ENCODE peak calls at places on chromosomes 16 and 17, in ten cellular contexts. Q, Z, X, C, S, Y, I, O, P and M are unnamed samples.

GRCh38 chr16:30949655-30950515 is 1.0 kb downstream of the ORAI3 start:
- DNase-seq in C (peak), Y (peak), S (no peak), O (peak), Z (no peak), Q (no peak), I (peak), P (peak), X (no peak), M (peak)

GRCh38 chr17:44191941-44192496 is 5.2 kb downstream of the TMUB2 start:
- DNase-seq in P (no peak), O (no peak), S (no peak), Z (no peak), Y (no peak), X (no peak), I (peak), C (no peak), Q (no peak), M (no peak)

GRCh38 chr17:70165383-70165782 is 3.9 kb upstream of the KCNJ2 start:
- DNase-seq in Y (no peak), I (no peak), Z (no peak), P (no peak), O (no peak), X (no peak), C (no peak), Q (no peak), S (no peak), M (no peak)

GRCh38 chr16:23282508-23282907 is 19.6 kb upstream of the SCNN1B start:
- DNase-seq in P (no peak), C (no peak), S (no peak), I (no peak), O (no peak), Q (no peak), Z (no peak), X (no peak), Y (no peak), M (no peak)

GRCh38 chr17:4331614-4332013 is 34.9 kb downstream of the UBE2G1 start:
- DNase-seq in Q (no peak), P (no peak), O (no peak), I (no peak), C (no peak), Y (no peak), X (no peak), Z (no peak), S (no peak), M (no peak)

GRCh38 chr17:58452738-58453137 is 35.4 kb upstream of the RNF43 start:
- DNase-seq in Q (no peak), Y (no peak), P (peak), C (no peak), X (no peak), O (no peak), Z (no peak), I (no peak), S (no peak), M (no peak)

GRCh38 chr17:36182176-36183000 is 6.0 kb upstream of the TBC1D3B start:
- DNase-seq in O (no peak), X (no peak), I (no peak), P (no peak), S (no peak), Z (no peak), Y (no peak), C (no peak), Q (no peak), M (no peak)

GRCh38 chr16:20676268-20676828 is 21.1 kb downstream of the ACSM1 start:
- DNase-seq in X (peak), O (peak), C (no peak), Z (no peak), Y (no peak), Q (no peak), S (no peak), I (no peak), P (no peak), M (no peak)

GRCh38 chr17:1010086-1010450 is 13.1 kb downstream of the TIMM22 start:
- DNase-seq in P (no peak), O (no peak), Z (no peak), C (no peak), Y (no peak), I (no peak), S (no peak), X (no peak), Q (no peak), M (no peak)

GRCh38 chr16:56903866-56904265 is 28.1 kb upstream of the HERPUD1 start:
- DNase-seq in I (no peak), C (no peak), Q (no peak), X (no peak), S (no peak), Z (no peak), Y (no peak), O (no peak), P (no peak), M (no peak)

GRCh38 chr16:27364493-27365141 is 37.4 kb upstream of the IL21R start:
- DNase-seq in S (no peak), C (peak), I (peak), X (no peak), O (no peak), Y (no peak), Z (no peak), Q (no peak), P (peak), M (peak)

GRCh38 chr16:3304370-3304769 is 860 bp downstream of the TIGD7 start:
- DNase-seq in S (no peak), Y (no peak), O (no peak), Z (no peak), X (no peak), I (no peak), C (no peak), Q (no peak), P (no peak), M (no peak)

GRCh38 chr17:63035271-63035670 is 69.2 kb downstream of the TANC2 start:
- DNase-seq in C (no peak), Y (peak), Z (no peak), P (peak), S (no peak), Q (no peak), O (peak), I (no peak), X (no peak), M (no peak)

GRCh38 chr16:1979271-1980025 is 1.8 kb downstream of the NOXO1 start:
- DNase-seq in Q (no peak), I (peak), C (no peak), Z (peak), S (no peak), P (peak), O (no peak), X (peak), Y (no peak), M (no peak)

GRCh38 chr16:84478172-84478948 is 26.1 kb downstream of the MEAK7 start:
- DNase-seq in S (no peak), I (no peak), Q (no peak), Y (peak), Z (no peak), P (peak), O (peak), C (no peak), X (no peak), M (no peak)

GRCh38 chr16:72927199-72928088 is 120.5 kb downstream of the ZFHX3 start:
- DNase-seq in Z (peak), I (peak), S (no peak), Y (peak), X (peak), P (peak), O (peak), Q (no peak), C (peak), M (peak)

GRCh38 chr16:64211306-64211705 is 910.6 kb downstream of the CDH11 start:
- DNase-seq in I (no peak), O (no peak), Q (no peak), C (no peak), S (no peak), Z (no peak), X (no peak), Y (no peak), P (no peak), M (no peak)

GRCh38 chr17:74330446-74330845 is 4.4 kb downstream of the KIF19 start:
- DNase-seq in Z (no peak), Q (no peak), Y (no peak), O (no peak), P (no peak), X (no peak), I (no peak), C (no peak), S (no peak), M (no peak)

GRCh38 chr16:68724797-68725196 is 12.3 kb upstream of the CDH1 start:
- DNase-seq in P (no peak), C (no peak), X (no peak), O (no peak), Y (no peak), Q (no peak), I (no peak), Z (no peak), S (no peak), M (no peak)

GRCh38 chr16:70610273-70611223 is 35.8 kb upstream of the IL34 start:
- DNase-seq in I (peak), S (no peak), Z (no peak), X (no peak), P (no peak), Q (no peak), O (no peak), C (no peak), Y (no peak), M (no peak)

GRCh38 chr17:2438823-2439222 is 38.0 kb upstream of the MNT start:
- DNase-seq in I (no peak), O (no peak), C (no peak), Z (no peak), X (no peak), S (no peak), Q (no peak), Y (peak), P (no peak), M (no peak)

GRCh38 chr17:31490991-31491793 is 99.7 kb downstream of the RAB11FIP4 start:
- DNase-seq in O (no peak), C (no peak), Z (no peak), Q (no peak), Y (no peak), X (no peak), S (no peak), I (no peak), P (no peak), M (no peak)

GRCh38 chr17:57420674-57421392 is 164.5 kb downstream of the MSI2 start:
- DNase-seq in I (no peak), C (no peak), X (peak), S (no peak), P (no peak), Q (no peak), O (no peak), Z (no peak), Y (no peak), M (peak)

GRCh38 chr16:3135120-3135715 is 389 bp downstream of the ZNF213 start:
- DNase-seq in C (no peak), Y (no peak), Q (no peak), I (no peak), O (no peak), S (no peak), X (peak), P (no peak), Z (no peak), M (no peak)

GRCh38 chr16:53821487-53821886 is 117.5 kb downstream of the FTO start:
- DNase-seq in O (peak), S (no peak), Y (peak), Q (no peak), I (no peak), X (no peak), P (peak), C (no peak), Z (no peak), M (no peak)

GRCh38 chr16:50632927-50633800 is 47.9 kb downstream of the SNX20 start:
- DNase-seq in P (no peak), Q (no peak), X (no peak), S (no peak), Y (no peak), Z (no peak), O (no peak), I (no peak), C (no peak), M (no peak)

GRCh38 chr17:21513012-21513570 is 136.9 kb downstream of the KCNJ12 start:
- DNase-seq in Q (peak), I (peak), Z (peak), O (peak), X (peak), Y (peak), C (peak), P (peak), S (peak), M (peak)

GRCh38 chr16:85699628-85700027 is 10.9 kb upstream of the GINS2 start:
- DNase-seq in P (peak), Z (no peak), Q (no peak), Y (no peak), X (no peak), S (no peak), C (no peak), I (peak), O (no peak), M (no peak)

GRCh38 chr16:951660-952301 is 19.0 kb downstream of the LMF1 start:
- DNase-seq in Z (no peak), P (no peak), Y (no peak), S (no peak), Q (no peak), X (no peak), O (no peak), I (no peak), C (no peak), M (no peak)

GRCh38 chr17:68101992-68102758 is 66.6 kb downstream of the KPNA2 start:
- DNase-seq in X (peak), I (peak), S (no peak), C (no peak), Q (no peak), Y (no peak), Z (no peak), O (no peak), P (peak), M (peak)

GRCh38 chr16:69273009-69273408 is 38.1 kb upstream of the VPS4A start:
- DNase-seq in I (no peak), S (no peak), P (no peak), Z (no peak), C (no peak), Y (peak), O (no peak), X (no peak), Q (no peak), M (no peak)

GRCh38 chr16:19595043-19595767 is 39.7 kb downstream of the VPS35L start:
- DNase-seq in Y (peak), Z (no peak), I (no peak), C (peak), S (no peak), X (no peak), O (peak), Q (no peak), P (no peak), M (no peak)

GRCh38 chr16:57196753-57197152 is 10.6 kb downstream of the RSPRY1 start:
- DNase-seq in C (no peak), S (no peak), I (no peak), P (no peak), Z (no peak), X (no peak), Y (no peak), Q (no peak), O (no peak), M (no peak)

GRCh38 chr16:11202260-11203091 is 53.5 kb downstream of the SOCS1 start:
- DNase-seq in O (peak), Q (no peak), C (no peak), I (no peak), P (no peak), Y (peak), S (no peak), Z (no peak), X (no peak), M (no peak)